ENCODE peak calls at places on chromosomes 16 and 17, in six cellular contexts. One of them, this sample, is unnamed.

GRCh38 chr17:15900871-15901270 is 44.1 kb upstream of the ADORA2B start:
- DNase-seq in HS-5: no peak
- DNase-seq in EL: no peak
- DNase-seq in AG09319: no peak
- DNase-seq in effector memory CD4-positive, alpha-beta T cell: no peak
- DNase-seq in BJ: no peak
- DNase-seq in this sample: no peak

GRCh38 chr16:88988980-88989791 is 12.2 kb upstream of the CBFA2T3 start:
- DNase-seq in HS-5: no peak
- DNase-seq in EL: no peak
- DNase-seq in AG09319: no peak
- DNase-seq in effector memory CD4-positive, alpha-beta T cell: no peak
- DNase-seq in BJ: no peak
- DNase-seq in this sample: no peak

GRCh38 chr17:78618264-78619066 is 41.3 kb upstream of the DNAH17 start:
- DNase-seq in HS-5: no peak
- DNase-seq in EL: no peak
- DNase-seq in AG09319: no peak
- DNase-seq in effector memory CD4-positive, alpha-beta T cell: no peak
- DNase-seq in BJ: no peak
- DNase-seq in this sample: no peak

GRCh38 chr17:35943537-35943936 is at the start of gene LYZL6:
- DNase-seq in HS-5: no peak
- DNase-seq in EL: no peak
- DNase-seq in AG09319: no peak
- DNase-seq in effector memory CD4-positive, alpha-beta T cell: no peak
- DNase-seq in BJ: no peak
- DNase-seq in this sample: no peak

GRCh38 chr17:82648761-82649474 is 674 bp upstream of the WDR45B start:
- DNase-seq in HS-5: no peak
- DNase-seq in EL: peak; percentile 34
- DNase-seq in AG09319: no peak
- DNase-seq in effector memory CD4-positive, alpha-beta T cell: peak; percentile 48
- DNase-seq in BJ: no peak
- DNase-seq in this sample: no peak

GRCh38 chr17:4017377-4017776 is 53.1 kb upstream of the ATP2A3 start:
- DNase-seq in HS-5: no peak
- DNase-seq in EL: no peak
- DNase-seq in AG09319: no peak
- DNase-seq in effector memory CD4-positive, alpha-beta T cell: no peak
- DNase-seq in BJ: no peak
- DNase-seq in this sample: no peak

GRCh38 chr17:11383157-11383556 is 142.1 kb downstream of the SHISA6 start:
- DNase-seq in HS-5: no peak
- DNase-seq in EL: no peak
- DNase-seq in AG09319: no peak
- DNase-seq in effector memory CD4-positive, alpha-beta T cell: no peak
- DNase-seq in BJ: no peak
- DNase-seq in this sample: no peak

GRCh38 chr17:59683283-59683682 is 23.9 kb downstream of the PTRH2 start:
- DNase-seq in HS-5: no peak
- DNase-seq in EL: no peak
- DNase-seq in AG09319: no peak
- DNase-seq in effector memory CD4-positive, alpha-beta T cell: no peak
- DNase-seq in BJ: no peak
- DNase-seq in this sample: no peak

GRCh38 chr16:49884033-49884707 is 28.3 kb upstream of the ZNF423 start:
- DNase-seq in HS-5: no peak
- DNase-seq in EL: no peak
- DNase-seq in AG09319: no peak
- DNase-seq in effector memory CD4-positive, alpha-beta T cell: no peak
- DNase-seq in BJ: no peak
- DNase-seq in this sample: no peak

GRCh38 chr17:80259642-80260535 is 763 bp upstream of the RNF213 start:
- DNase-seq in HS-5: no peak
- DNase-seq in EL: peak; percentile 81
- DNase-seq in AG09319: peak; percentile 59
- DNase-seq in effector memory CD4-positive, alpha-beta T cell: peak; percentile 82
- DNase-seq in BJ: no peak
- DNase-seq in this sample: peak; percentile 74